ENCODE peak calls at places on chromosomes 6 and 20, in four cellular contexts. V is GM20000, F is trophoblast cell, L is NCI-H1092. K is an unnamed sample.

GRCh38 chr20:2865630-2866029 is 7.7 kb upstream of the PTPRA start:
- DNase-seq in L (no peak), F (no peak), V (no peak), K (no peak)

GRCh38 chr20:32823078-32823477 is 3.3 kb downstream of the MAPRE1 start:
- DNase-seq in F (peak), V (no peak), L (no peak), K (no peak)

GRCh38 chr6:84651583-84651982 is 112.8 kb downstream of the TBX18 start:
- DNase-seq in V (no peak), F (no peak), L (no peak), K (no peak)

GRCh38 chr6:88177961-88178464 is 11.9 kb upstream of the CNR1 start:
- DNase-seq in V (peak), L (no peak), F (no peak), K (no peak)

GRCh38 chr6:40986364-40986763 is 52.7 kb downstream of the UNC5CL start:
- DNase-seq in F (no peak), V (no peak), L (no peak), K (no peak)

GRCh38 chr20:17536944-17537444 is 5.8 kb upstream of the BFSP1 start:
- DNase-seq in F (peak), V (peak), L (peak), K (peak)

GRCh38 chr20:237918-238317 is 10.9 kb downstream of the DEFB129 start:
- DNase-seq in V (peak), L (no peak), F (no peak), K (no peak)

GRCh38 chr6:132096245-132096644 is 145.1 kb upstream of the CCN2 start:
- DNase-seq in F (no peak), V (no peak), L (no peak), K (no peak)

GRCh38 chr20:38878798-38879197 is 47.4 kb upstream of the FAM83D start:
- DNase-seq in L (no peak), V (no peak), F (peak), K (no peak)

K was measured in HCT116.